ENCODE peak calls at places on chromosomes 12 and 14, in seven cellular contexts. J is activated CD4-positive, alpha-beta T cell treated with anti-CD3 and anti-CD28 coated beads for 36 hours; K is NCI-H1048; Z is KBM-7; X is endothelial cell; S is lower leg skin; F is activated naive CD4-positive, alpha-beta T cell treated with anti-CD3 and anti-CD28 coated beads, Interleukin-2, amount 10 ng/mL, durations not matched to agents 7 days and 5 days. H is an unnamed sample.

GRCh38 chr12:65306603-65307501 is 28.4 kb downstream of the MSRB3 start:
- DNase-seq in J (peak), Z (peak), F (no peak), K (no peak), S (no peak), X (peak), H (peak)

GRCh38 chr12:13941258-13942249 is 39.8 kb downstream of the GRIN2B start:
- DNase-seq in Z (peak), K (peak), F (no peak), J (peak), X (peak), S (no peak), H (peak)

GRCh38 chr12:19263666-19264065 is 134.1 kb downstream of the PLEKHA5 start:
- DNase-seq in F (no peak), K (no peak), X (no peak), J (no peak), Z (no peak), S (no peak), H (peak)

GRCh38 chr12:116861331-116861730 is 19.9 kb downstream of the HRK start:
- DNase-seq in S (no peak), K (no peak), J (peak), X (no peak), F (peak), Z (peak), H (no peak)

GRCh38 chr12:68007466-68007865 is 18.2 kb downstream of the IFNG-AS1 start:
- DNase-seq in S (no peak), F (no peak), K (no peak), J (no peak), Z (no peak), X (no peak), H (no peak)

GRCh38 chr14:99435327-99435726 is 45.3 kb downstream of the SETD3 start:
- DNase-seq in K (no peak), F (no peak), X (no peak), S (no peak), J (no peak), Z (no peak), H (no peak)

GRCh38 chr12:2959508-2960431 is 573 bp downstream of the TEAD4 start:
- DNase-seq in K (no peak), S (peak), F (peak), X (peak), Z (peak), J (peak), H (peak)

GRCh38 chr14:68464716-68465115 is 328.2 kb downstream of the ZFP36L1 start:
- DNase-seq in K (no peak), S (no peak), J (no peak), Z (no peak), F (no peak), X (no peak), H (no peak)

GRCh38 chr12:74429535-74429934 is 108.1 kb upstream of the ATXN7L3B start:
- DNase-seq in F (no peak), S (no peak), J (no peak), Z (no peak), K (no peak), X (no peak), H (no peak)

GRCh38 chr12:116759783-116760581 is 21.9 kb downstream of the RNFT2 start:
- DNase-seq in S (no peak), Z (peak), X (peak), K (no peak), F (peak), J (peak), H (no peak)

GRCh38 chr14:61202124-61202523 is 79.0 kb downstream of the TMEM30B start:
- DNase-seq in S (no peak), K (no peak), J (no peak), Z (peak), F (no peak), X (no peak), H (no peak)

GRCh38 chr12:114904254-114905003 is 220.5 kb upstream of the TBX3 start:
- DNase-seq in J (no peak), Z (no peak), F (no peak), X (no peak), K (no peak), S (no peak), H (no peak)

GRCh38 chr12:48296586-48297396 is 53.9 kb downstream of the ZNF641 start:
- DNase-seq in Z (no peak), S (peak), J (peak), X (peak), K (no peak), F (peak), H (peak)

GRCh38 chr14:80959448-80960006 is 4.1 kb downstream of the TSHR start:
- DNase-seq in J (peak), K (no peak), X (no peak), S (no peak), F (peak), Z (no peak), H (no peak)

GRCh38 chr12:82919365-82920054 is 232.8 kb downstream of the TMTC2 start:
- DNase-seq in K (no peak), F (no peak), J (no peak), Z (no peak), X (no peak), S (no peak), H (no peak)

GRCh38 chr12:69701821-69702220 is 2.7 kb upstream of the BEST3 start:
- DNase-seq in F (no peak), S (no peak), X (no peak), Z (no peak), J (no peak), K (peak), H (no peak)

GRCh38 chr12:3791475-3791874 is 38.6 kb upstream of the CRACR2A start:
- DNase-seq in J (no peak), S (no peak), F (no peak), X (no peak), K (no peak), Z (no peak), H (no peak)

GRCh38 chr14:56949828-56950227 is 139.5 kb upstream of the OTX2 start:
- DNase-seq in J (no peak), X (no peak), Z (no peak), K (no peak), F (no peak), S (no peak), H (no peak)

GRCh38 chr12:65229441-65229840 is 49.0 kb upstream of the MSRB3 start:
- DNase-seq in J (no peak), K (no peak), X (no peak), S (no peak), F (no peak), Z (no peak), H (no peak)

GRCh38 chr14:36672095-36672494 is 10.4 kb downstream of the PAX9 start:
- DNase-seq in K (no peak), J (no peak), S (no peak), Z (no peak), X (no peak), F (no peak), H (no peak)

GRCh38 chr12:132133952-132134652 is 10.0 kb downstream of the DDX51 start:
- DNase-seq in Z (no peak), K (no peak), J (no peak), S (peak), F (peak), X (no peak), H (no peak)

GRCh38 chr14:32757568-32757967 is 181.1 kb upstream of the NPAS3 start:
- DNase-seq in X (no peak), Z (no peak), S (no peak), F (no peak), J (no peak), K (no peak), H (no peak)

GRCh38 chr12:25949343-25949742 is 9.1 kb upstream of the RASSF8 start:
- DNase-seq in J (no peak), S (no peak), F (no peak), Z (no peak), X (no peak), K (no peak), H (no peak)

GRCh38 chr12:92759634-92760268 is 57.0 kb downstream of the PLEKHG7 start:
- DNase-seq in K (no peak), Z (no peak), J (no peak), F (no peak), X (no peak), S (no peak), H (no peak)

GRCh38 chr14:62443796-62444195 is 601.5 kb downstream of the KCNH5 start:
- DNase-seq in J (no peak), K (no peak), S (no peak), F (no peak), X (no peak), Z (no peak), H (no peak)

GRCh38 chr12:78002878-78003277 is 172.2 kb downstream of the NAV3 start:
- DNase-seq in Z (no peak), S (no peak), F (no peak), K (no peak), X (no peak), J (no peak), H (no peak)

GRCh38 chr12:53664191-53664590 is 11.7 kb downstream of the ATP5MC2 start:
- DNase-seq in Z (no peak), X (no peak), S (no peak), J (no peak), F (no peak), K (no peak), H (no peak)